ENCODE peak calls at places on chromosome 18, in seven cellular contexts. One of them, this sample, is unnamed.
A peak's percentile ranks its signal among the peaks of the same experiment; 100 is the strongest.

GRCh38 chr18:33875029-33875428 is 297.0 kb downstream of the ASXL3 start:
- DNase-seq in GM12864: no peak
- DNase-seq in ACHN: no peak
- DNase-seq in AG04450: no peak
- DNase-seq in ELF-1: no peak
- DNase-seq in LoVo: no peak
- DNase-seq in sigmoid colon: no peak
- DNase-seq in this sample: no peak

GRCh38 chr18:26549486-26550435 is 1.4 kb upstream of the KCTD1 start:
- DNase-seq in GM12864: no peak
- DNase-seq in ACHN: peak; percentile 74
- DNase-seq in AG04450: no peak
- DNase-seq in ELF-1: peak; percentile 91
- DNase-seq in LoVo: peak; percentile 73
- DNase-seq in sigmoid colon: peak; percentile 80
- DNase-seq in this sample: no peak

GRCh38 chr18:35582899-35583558 is 1.5 kb downstream of the GALNT1 start:
- DNase-seq in GM12864: no peak
- DNase-seq in ACHN: no peak
- DNase-seq in AG04450: no peak
- DNase-seq in ELF-1: peak; percentile 67
- DNase-seq in LoVo: no peak
- DNase-seq in sigmoid colon: no peak
- DNase-seq in this sample: no peak

GRCh38 chr18:57846258-57846657 is 43.1 kb upstream of the ATP8B1 start:
- DNase-seq in GM12864: no peak
- DNase-seq in ACHN: peak; percentile 42
- DNase-seq in AG04450: peak; percentile 11
- DNase-seq in ELF-1: no peak
- DNase-seq in LoVo: peak; percentile 74
- DNase-seq in sigmoid colon: no peak
- DNase-seq in this sample: peak; percentile 76

GRCh38 chr18:12933323-12933722 is 14.5 kb upstream of the SEH1L start:
- DNase-seq in GM12864: no peak
- DNase-seq in ACHN: no peak
- DNase-seq in AG04450: no peak
- DNase-seq in ELF-1: no peak
- DNase-seq in LoVo: no peak
- DNase-seq in sigmoid colon: no peak
- DNase-seq in this sample: no peak

GRCh38 chr18:60975419-60975818 is 357.8 kb upstream of the CDH20 start:
- DNase-seq in GM12864: no peak
- DNase-seq in ACHN: no peak
- DNase-seq in AG04450: no peak
- DNase-seq in ELF-1: no peak
- DNase-seq in LoVo: no peak
- DNase-seq in sigmoid colon: no peak
- DNase-seq in this sample: no peak

GRCh38 chr18:53380063-53380639 is 844.3 kb downstream of the MBD2 start:
- DNase-seq in GM12864: peak; percentile 10
- DNase-seq in ACHN: peak; percentile 48
- DNase-seq in AG04450: no peak
- DNase-seq in ELF-1: no peak
- DNase-seq in LoVo: peak; percentile 25
- DNase-seq in sigmoid colon: no peak
- DNase-seq in this sample: peak; percentile 0

GRCh38 chr18:56532176-56532840 is 106.1 kb downstream of the TXNL1 start:
- DNase-seq in GM12864: peak; percentile 18
- DNase-seq in ACHN: no peak
- DNase-seq in AG04450: no peak
- DNase-seq in ELF-1: no peak
- DNase-seq in LoVo: no peak
- DNase-seq in sigmoid colon: no peak
- DNase-seq in this sample: no peak

GRCh38 chr18:29838556-29838955 is 1204.0 kb downstream of the DSC3 start:
- DNase-seq in GM12864: no peak
- DNase-seq in ACHN: no peak
- DNase-seq in AG04450: no peak
- DNase-seq in ELF-1: no peak
- DNase-seq in LoVo: no peak
- DNase-seq in sigmoid colon: no peak
- DNase-seq in this sample: no peak

GRCh38 chr18:11747731-11748130 is 58.7 kb downstream of the GNAL start:
- DNase-seq in GM12864: no peak
- DNase-seq in ACHN: no peak
- DNase-seq in AG04450: no peak
- DNase-seq in ELF-1: peak; percentile 20
- DNase-seq in LoVo: no peak
- DNase-seq in sigmoid colon: no peak
- DNase-seq in this sample: no peak

GRCh38 chr18:73735836-73736235 is 411.8 kb downstream of the FBXO15 start:
- DNase-seq in GM12864: no peak
- DNase-seq in ACHN: no peak
- DNase-seq in AG04450: no peak
- DNase-seq in ELF-1: no peak
- DNase-seq in LoVo: no peak
- DNase-seq in sigmoid colon: no peak
- DNase-seq in this sample: no peak

GRCh38 chr18:37922162-37922561 is 356.6 kb upstream of the CELF4 start:
- DNase-seq in GM12864: no peak
- DNase-seq in ACHN: no peak
- DNase-seq in AG04450: no peak
- DNase-seq in ELF-1: no peak
- DNase-seq in LoVo: no peak
- DNase-seq in sigmoid colon: no peak
- DNase-seq in this sample: no peak

GRCh38 chr18:26863122-26863879 is 2.2 kb downstream of the AQP4 start:
- DNase-seq in GM12864: no peak
- DNase-seq in ACHN: peak; percentile 48
- DNase-seq in AG04450: no peak
- DNase-seq in ELF-1: peak; percentile 67
- DNase-seq in LoVo: no peak
- DNase-seq in sigmoid colon: peak; percentile 62
- DNase-seq in this sample: no peak

GRCh38 chr18:21991897-21992296 is 177.5 kb upstream of the GATA6 start:
- DNase-seq in GM12864: no peak
- DNase-seq in ACHN: no peak
- DNase-seq in AG04450: no peak
- DNase-seq in ELF-1: peak; percentile 64
- DNase-seq in LoVo: no peak
- DNase-seq in sigmoid colon: no peak
- DNase-seq in this sample: no peak

GRCh38 chr18:33901894-33902512 is 322.7 kb downstream of the NOL4 start:
- DNase-seq in GM12864: no peak
- DNase-seq in ACHN: no peak
- DNase-seq in AG04450: no peak
- DNase-seq in ELF-1: no peak
- DNase-seq in LoVo: no peak
- DNase-seq in sigmoid colon: no peak
- DNase-seq in this sample: no peak

GRCh38 chr18:21194871-21195771 is 46.9 kb upstream of the GREB1L start:
- DNase-seq in GM12864: no peak
- DNase-seq in ACHN: peak; percentile 42
- DNase-seq in AG04450: no peak
- DNase-seq in ELF-1: no peak
- DNase-seq in LoVo: peak; percentile 75
- DNase-seq in sigmoid colon: no peak
- DNase-seq in this sample: peak; percentile 9

GRCh38 chr18:57813245-57813644 is 10.1 kb upstream of the ATP8B1 start:
- DNase-seq in GM12864: no peak
- DNase-seq in ACHN: peak; percentile 93
- DNase-seq in AG04450: peak; percentile 96
- DNase-seq in ELF-1: no peak
- DNase-seq in LoVo: no peak
- DNase-seq in sigmoid colon: no peak
- DNase-seq in this sample: peak; percentile 98

GRCh38 chr18:68399721-68400120 is 315.2 kb downstream of the TMX3 start:
- DNase-seq in GM12864: no peak
- DNase-seq in ACHN: no peak
- DNase-seq in AG04450: no peak
- DNase-seq in ELF-1: no peak
- DNase-seq in LoVo: no peak
- DNase-seq in sigmoid colon: no peak
- DNase-seq in this sample: no peak

GRCh38 chr18:7470503-7470902 is 96.6 kb upstream of the PTPRM start:
- DNase-seq in GM12864: no peak
- DNase-seq in ACHN: no peak
- DNase-seq in AG04450: no peak
- DNase-seq in ELF-1: no peak
- DNase-seq in LoVo: no peak
- DNase-seq in sigmoid colon: no peak
- DNase-seq in this sample: no peak

GRCh38 chr18:46167971-46168370 is 63.8 kb downstream of the HAUS1 start:
- DNase-seq in GM12864: peak; percentile 78
- DNase-seq in ACHN: no peak
- DNase-seq in AG04450: no peak
- DNase-seq in ELF-1: peak; percentile 35
- DNase-seq in LoVo: peak; percentile 38
- DNase-seq in sigmoid colon: no peak
- DNase-seq in this sample: no peak

GRCh38 chr18:11669271-11669947 is 19.7 kb upstream of the GNAL start:
- DNase-seq in GM12864: no peak
- DNase-seq in ACHN: no peak
- DNase-seq in AG04450: no peak
- DNase-seq in ELF-1: no peak
- DNase-seq in LoVo: no peak
- DNase-seq in sigmoid colon: no peak
- DNase-seq in this sample: no peak

GRCh38 chr18:13137041-13137938 is 81.3 kb upstream of the LDLRAD4 start:
- DNase-seq in GM12864: no peak
- DNase-seq in ACHN: no peak
- DNase-seq in AG04450: no peak
- DNase-seq in ELF-1: peak; percentile 10
- DNase-seq in LoVo: no peak
- DNase-seq in sigmoid colon: no peak
- DNase-seq in this sample: no peak

GRCh38 chr18:32389868-32390267 is 80.8 kb downstream of the GAREM1 start:
- DNase-seq in GM12864: no peak
- DNase-seq in ACHN: no peak
- DNase-seq in AG04450: no peak
- DNase-seq in ELF-1: no peak
- DNase-seq in LoVo: no peak
- DNase-seq in sigmoid colon: no peak
- DNase-seq in this sample: no peak

GRCh38 chr18:67742525-67742924 is 226.0 kb upstream of the DSEL start:
- DNase-seq in GM12864: no peak
- DNase-seq in ACHN: no peak
- DNase-seq in AG04450: no peak
- DNase-seq in ELF-1: no peak
- DNase-seq in LoVo: no peak
- DNase-seq in sigmoid colon: no peak
- DNase-seq in this sample: no peak

GRCh38 chr18:9082763-9083510 is 19.6 kb upstream of the NDUFV2 start:
- DNase-seq in GM12864: no peak
- DNase-seq in ACHN: no peak
- DNase-seq in AG04450: no peak
- DNase-seq in ELF-1: no peak
- DNase-seq in LoVo: no peak
- DNase-seq in sigmoid colon: no peak
- DNase-seq in this sample: no peak

GRCh38 chr18:286515-287310 is 18.9 kb upstream of the THOC1 start:
- DNase-seq in GM12864: no peak
- DNase-seq in ACHN: peak; percentile 42
- DNase-seq in AG04450: no peak
- DNase-seq in ELF-1: no peak
- DNase-seq in LoVo: no peak
- DNase-seq in sigmoid colon: no peak
- DNase-seq in this sample: no peak

GRCh38 chr18:66534110-66534509 is 69.8 kb downstream of the CDH19 start:
- DNase-seq in GM12864: no peak
- DNase-seq in ACHN: no peak
- DNase-seq in AG04450: no peak
- DNase-seq in ELF-1: no peak
- DNase-seq in LoVo: no peak
- DNase-seq in sigmoid colon: no peak
- DNase-seq in this sample: no peak

GRCh38 chr18:2988041-2988794 is 24.7 kb downstream of the LPIN2 start:
- DNase-seq in GM12864: no peak
- DNase-seq in ACHN: no peak
- DNase-seq in AG04450: peak; percentile 38
- DNase-seq in ELF-1: no peak
- DNase-seq in LoVo: no peak
- DNase-seq in sigmoid colon: no peak
- DNase-seq in this sample: peak; percentile 55

GRCh38 chr18:21439453-21439852 is 161.1 kb downstream of the ESCO1 start:
- DNase-seq in GM12864: no peak
- DNase-seq in ACHN: no peak
- DNase-seq in AG04450: peak; percentile 1
- DNase-seq in ELF-1: no peak
- DNase-seq in LoVo: peak; percentile 57
- DNase-seq in sigmoid colon: no peak
- DNase-seq in this sample: peak; percentile 57

GRCh38 chr18:723541-723940 is 11.1 kb upstream of the ENOSF1 start:
- DNase-seq in GM12864: no peak
- DNase-seq in ACHN: no peak
- DNase-seq in AG04450: no peak
- DNase-seq in ELF-1: no peak
- DNase-seq in LoVo: no peak
- DNase-seq in sigmoid colon: no peak
- DNase-seq in this sample: no peak

GRCh38 chr18:50857694-50858093 is 21.2 kb upstream of the ME2 start:
- DNase-seq in GM12864: no peak
- DNase-seq in ACHN: no peak
- DNase-seq in AG04450: no peak
- DNase-seq in ELF-1: no peak
- DNase-seq in LoVo: no peak
- DNase-seq in sigmoid colon: no peak
- DNase-seq in this sample: no peak